ENCODE peak calls at places on chromosomes 11 and 22, in nine cellular contexts. S, W, I, R, X, G, J, A and N are unnamed samples.

GRCh38 chr22:38930512-38930911 is 26.9 kb upstream of the APOBEC3A start:
- DNase-seq in S (no peak), X (no peak), G (no peak), W (no peak), I (no peak), R (no peak), A (no peak), J (no peak), N (no peak)

GRCh38 chr11:65477271-65478029 is 21.4 kb upstream of the MALAT1 start:
- DNase-seq in J (peak; percentile 99), S (peak; percentile 89), A (peak; percentile 97), G (peak; percentile 96), R (peak; percentile 99), X (peak; percentile 97), W (peak; percentile 98), I (peak; percentile 97), N (no peak)

GRCh38 chr11:63991558-63991957 is 5.3 kb downstream of the OTUB1 start:
- DNase-seq in J (no peak), R (no peak), I (no peak), X (no peak), W (no peak), A (no peak), G (no peak), S (no peak), N (no peak)

GRCh38 chr11:120339394-120339890 is 3.2 kb downstream of the ARHGEF12 start:
- DNase-seq in R (no peak), I (peak; percentile 23), G (no peak), W (no peak), S (peak; percentile 54), J (no peak), X (peak; percentile 16), A (no peak), N (no peak)

GRCh38 chr11:64121637-64122410 is 44.1 kb downstream of the MACROD1 start:
- DNase-seq in I (no peak), R (no peak), X (no peak), A (no peak), G (peak; percentile 73), W (no peak), J (no peak), S (peak; percentile 83), N (peak; percentile 43)

GRCh38 chr11:61332266-61332822 is 561 bp downstream of the DDB1 start:
- DNase-seq in J (no peak), X (no peak), G (peak; percentile 29), S (peak; percentile 38), W (no peak), R (no peak), I (no peak), A (no peak), N (no peak)

GRCh38 chr22:31944700-31945477 is 554 bp downstream of the YWHAH start:
- DNase-seq in I (peak; percentile 73), X (peak; percentile 41), R (peak; percentile 80), G (peak; percentile 19), J (peak; percentile 83), A (peak; percentile 45), W (peak; percentile 81), S (peak; percentile 12), N (no peak)

GRCh38 chr11:12655842-12656241 is 18.4 kb upstream of the TEAD1 start:
- DNase-seq in I (no peak), R (no peak), G (no peak), X (no peak), A (no peak), W (no peak), S (no peak), J (no peak), N (no peak)

GRCh38 chr11:72394456-72394855 is 39.9 kb downstream of the CLPB start:
- DNase-seq in S (no peak), R (no peak), I (no peak), W (no peak), J (no peak), A (no peak), G (no peak), X (no peak), N (no peak)

GRCh38 chr11:69950120-69950519 is 128.0 kb upstream of the ANO1 start:
- DNase-seq in S (peak; percentile 20), A (no peak), I (no peak), R (peak; percentile 30), W (no peak), J (no peak), G (no peak), X (no peak), N (no peak)

GRCh38 chr22:36454916-36455570 is 26.4 kb downstream of the TXN2 start:
- DNase-seq in G (peak; percentile 93), I (peak; percentile 94), S (peak; percentile 89), W (peak; percentile 96), J (peak; percentile 97), A (peak; percentile 96), R (peak; percentile 95), X (peak; percentile 94), N (peak; percentile 54)

GRCh38 chr11:69208190-69209037 is 52.7 kb downstream of the SMIM38 start:
- DNase-seq in W (peak; percentile 29), R (no peak), X (no peak), G (no peak), I (no peak), A (no peak), S (no peak), J (no peak), N (no peak)

DNA sequence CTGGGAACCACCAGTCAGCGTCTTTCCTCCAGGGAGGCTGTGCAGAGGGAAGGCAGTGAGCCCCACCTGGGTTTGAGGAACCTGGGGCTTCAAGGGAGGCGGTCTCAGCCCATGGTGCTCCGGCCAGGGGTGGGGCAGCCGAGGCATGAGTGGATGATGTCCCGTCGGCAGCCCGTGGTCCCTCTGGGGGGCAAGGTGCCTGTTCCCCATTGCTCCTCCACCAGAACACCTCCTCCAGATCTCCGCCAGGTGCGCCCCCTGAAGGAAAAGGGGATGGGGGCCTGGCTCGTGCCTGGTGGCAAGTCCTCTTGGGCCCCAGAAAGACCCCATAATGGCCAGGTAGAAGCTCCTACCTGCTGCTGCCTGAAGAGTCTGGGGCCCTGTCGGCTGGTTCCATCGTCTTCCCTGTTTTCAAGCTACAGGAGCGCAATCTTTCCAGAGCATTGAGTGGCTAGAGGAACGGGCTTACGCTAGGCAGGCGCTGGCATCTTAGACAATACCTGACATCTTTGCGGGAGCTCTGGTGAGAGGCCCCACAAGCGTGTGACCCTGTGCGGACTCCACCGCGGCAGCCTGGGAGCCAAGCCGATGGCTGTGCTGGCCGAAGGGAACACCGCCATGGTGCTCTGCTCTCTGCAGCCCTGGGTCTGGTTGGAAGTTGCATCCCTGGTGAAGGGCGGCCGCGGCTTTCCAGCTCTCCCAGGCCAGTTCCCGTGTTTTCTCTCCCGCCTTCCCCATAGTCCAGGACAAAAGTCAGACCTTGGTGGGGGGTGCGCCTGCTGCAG is 94.3 kb downstream of the KCNQ1 start:
- DNase-seq in I (no peak), J (peak; percentile 63), A (peak; percentile 20), G (no peak), R (peak; percentile 47), W (peak; percentile 53), X (no peak), S (no peak), N (no peak)
- H3K27me3 ChIP-seq in I (no peaks in the 10 kb centered on the region), J (no peaks in the 10 kb centered on the region), A (no peaks in the 10 kb centered on the region), G (no peaks in the 10 kb centered on the region), R (peaks cover 4% of the 10 kb centered on the region), W (peaks cover 15% of the 10 kb centered on the region), X (no peaks in the 10 kb centered on the region), S (no peaks in the 10 kb centered on the region), N (peaks cover 4% of the 10 kb centered on the region)

DNA sequence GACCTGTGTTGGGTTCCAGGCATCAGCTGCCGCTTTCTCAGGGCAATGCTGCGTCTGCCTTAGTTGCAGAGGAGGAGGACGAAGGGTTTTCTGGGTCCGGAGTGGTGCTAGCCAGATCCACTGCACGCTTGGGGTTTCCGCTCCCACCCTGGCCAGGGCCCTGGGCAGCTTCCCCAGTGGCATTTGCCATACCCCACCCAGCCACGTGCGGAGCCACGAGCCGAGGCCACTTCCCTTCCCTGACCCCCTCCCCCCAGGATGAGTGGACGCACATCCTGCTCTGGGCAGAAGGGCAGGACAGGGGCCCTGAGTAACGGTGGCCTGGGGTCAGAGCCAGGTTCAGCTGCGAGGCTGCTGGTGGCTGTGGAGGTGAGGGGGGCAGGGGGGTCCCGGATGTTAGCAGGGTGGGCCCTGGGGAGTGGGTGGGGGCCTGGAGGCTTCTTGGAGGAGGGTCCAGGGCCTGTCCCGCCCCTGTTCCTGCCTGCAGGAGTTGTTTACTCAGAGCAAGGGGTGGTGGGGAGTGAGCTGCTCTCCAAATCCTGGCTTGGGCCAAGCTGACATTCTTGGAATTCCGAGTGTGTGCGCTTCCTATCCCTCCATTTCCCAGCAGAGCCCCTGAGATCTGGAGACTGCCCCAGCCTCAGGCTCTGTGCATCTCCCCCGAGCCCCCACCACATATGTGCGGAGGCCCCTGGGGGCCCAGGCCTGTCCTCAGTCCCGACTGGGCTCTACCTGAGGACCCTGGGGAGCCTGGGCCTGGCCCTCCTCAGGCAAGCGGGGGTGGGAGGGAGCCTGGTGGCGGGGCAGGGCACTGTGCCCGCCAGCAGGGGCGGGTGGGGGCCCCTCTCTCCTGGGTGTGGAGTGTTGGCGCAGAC is 1.4 kb downstream of the TSPAN4 start:
- DNase-seq in A (peak; percentile 85), R (peak; percentile 96), I (peak; percentile 88), W (peak; percentile 98), J (peak; percentile 97), S (peak; percentile 96), G (peak; percentile 98), X (peak; percentile 91), N (no peak)
- H3K4me3 ChIP-seq in A (peak overlapping the region; percentile 77), R (peak overlapping the region; percentile 93), I (peak overlapping the region; percentile 92), W (peak overlapping the region; percentile 98), J (peak overlapping the region; percentile 100), S (peak overlapping the region; percentile 59), G (peak overlapping the region; percentile 98), X (no peak overlapping the region), N (peak overlapping the region; percentile 93)

DNA sequence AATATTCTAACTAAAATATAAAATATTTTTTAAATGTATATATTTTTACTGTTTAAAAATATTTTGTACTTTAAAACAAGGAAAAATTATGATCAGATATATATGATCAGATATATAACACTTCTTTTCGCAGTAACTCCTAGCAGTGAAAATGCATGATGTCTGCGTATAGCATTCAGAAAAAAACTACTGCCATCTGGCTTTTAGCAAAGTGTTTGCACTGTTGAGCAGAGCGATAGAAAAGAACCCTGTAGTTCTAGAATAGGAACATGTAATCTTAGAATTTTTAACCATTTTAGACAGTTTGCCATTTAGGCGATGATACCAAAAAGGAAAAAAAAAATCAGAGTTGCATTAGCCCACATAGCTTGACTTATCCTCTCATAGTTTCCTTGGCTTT is 370.4 kb upstream of the ANO3 start:
- DNase-seq in W (no peak), R (no peak), J (no peak), S (peak; percentile 15), G (no peak), I (no peak), A (no peak), X (no peak), N (no peak)
- TF ChIP-seq CTCF in W (no peak), R (peak; percentile 45), J (no peak), S (no peak), G (no peak), I (no peak), A (no peak), X (no peak), N (no peak)

GRCh38 chr11:32068134-32068533 is 22.7 kb upstream of the RCN1 start:
- DNase-seq in A (no peak), I (no peak), J (no peak), S (no peak), R (no peak), G (peak; percentile 74), W (no peak), X (no peak), N (no peak)
- H3K27me3 ChIP-seq in A (no peaks in the 10 kb centered on the region), I (peaks cover 58% of the 10 kb centered on the region), J (peaks cover 10% of the 10 kb centered on the region), S (peaks cover 42% of the 10 kb centered on the region), R (peaks cover 4% of the 10 kb centered on the region), G (peaks cover 12% of the 10 kb centered on the region), W (peaks cover 40% of the 10 kb centered on the region), X (peaks cover 5% of the 10 kb centered on the region), N (peaks cover 2% of the 10 kb centered on the region)